ENCODE peak calls at places on chromosomes 3 and 15, in four cellular contexts. One of them, this sample, is unnamed.

GRCh38 chr15:95698971-95699370 is 631.5 kb upstream of the NR2F2 start:
- DNase-seq in activated T-helper 1 cell treated with Interleukin-2 at 50 U/mL for 16 hours: no peak
- DNase-seq in stimulated activated CD8-positive, alpha-beta memory T cell treated with anti-CD3 and anti-CD28 coated beads, Interleukin-12 subunit alpha, Interleukin-12 subunit beta, amount 100 ng/mL, for 4 hours: no peak
- DNase-seq in fibroblast of pulmonary artery: no peak
- DNase-seq in this sample: no peak

GRCh38 chr15:81897011-81897677 is 148.7 kb downstream of the MEX3B start:
- DNase-seq in activated T-helper 1 cell treated with Interleukin-2 at 50 U/mL for 16 hours: no peak
- DNase-seq in fibroblast of pulmonary artery: peak
- DNase-seq in stimulated activated CD8-positive, alpha-beta memory T cell treated with anti-CD3 and anti-CD28 coated beads, Interleukin-12 subunit alpha, Interleukin-12 subunit beta, amount 100 ng/mL, for 4 hours: no peak
- DNase-seq in this sample: no peak

GRCh38 chr3:32229565-32229964 is 8.9 kb upstream of the CMTM8 start:
- DNase-seq in activated T-helper 1 cell treated with Interleukin-2 at 50 U/mL for 16 hours: no peak
- DNase-seq in stimulated activated CD8-positive, alpha-beta memory T cell treated with anti-CD3 and anti-CD28 coated beads, Interleukin-12 subunit alpha, Interleukin-12 subunit beta, amount 100 ng/mL, for 4 hours: no peak
- DNase-seq in fibroblast of pulmonary artery: no peak
- DNase-seq in this sample: no peak

GRCh38 chr3:18124501-18124900 is 300.6 kb downstream of the SATB1 start:
- DNase-seq in stimulated activated CD8-positive, alpha-beta memory T cell treated with anti-CD3 and anti-CD28 coated beads, Interleukin-12 subunit alpha, Interleukin-12 subunit beta, amount 100 ng/mL, for 4 hours: no peak
- DNase-seq in fibroblast of pulmonary artery: peak
- DNase-seq in activated T-helper 1 cell treated with Interleukin-2 at 50 U/mL for 16 hours: no peak
- DNase-seq in this sample: no peak

GRCh38 chr3:182241777-182242556 is 530.2 kb downstream of the SOX2 start:
- DNase-seq in stimulated activated CD8-positive, alpha-beta memory T cell treated with anti-CD3 and anti-CD28 coated beads, Interleukin-12 subunit alpha, Interleukin-12 subunit beta, amount 100 ng/mL, for 4 hours: no peak
- DNase-seq in activated T-helper 1 cell treated with Interleukin-2 at 50 U/mL for 16 hours: no peak
- DNase-seq in fibroblast of pulmonary artery: peak
- DNase-seq in this sample: no peak

GRCh38 chr3:10380906-10381795 is 60.2 kb upstream of the SEC13 start:
- DNase-seq in stimulated activated CD8-positive, alpha-beta memory T cell treated with anti-CD3 and anti-CD28 coated beads, Interleukin-12 subunit alpha, Interleukin-12 subunit beta, amount 100 ng/mL, for 4 hours: no peak
- DNase-seq in activated T-helper 1 cell treated with Interleukin-2 at 50 U/mL for 16 hours: no peak
- DNase-seq in fibroblast of pulmonary artery: no peak
- DNase-seq in this sample: no peak

GRCh38 chr3:193317901-193318300 is 60.7 kb downstream of the ATP13A5 start:
- DNase-seq in fibroblast of pulmonary artery: no peak
- DNase-seq in activated T-helper 1 cell treated with Interleukin-2 at 50 U/mL for 16 hours: no peak
- DNase-seq in stimulated activated CD8-positive, alpha-beta memory T cell treated with anti-CD3 and anti-CD28 coated beads, Interleukin-12 subunit alpha, Interleukin-12 subunit beta, amount 100 ng/mL, for 4 hours: no peak
- DNase-seq in this sample: no peak

GRCh38 chr15:31238369-31238768 is 88.3 kb upstream of the KLF13 start:
- DNase-seq in stimulated activated CD8-positive, alpha-beta memory T cell treated with anti-CD3 and anti-CD28 coated beads, Interleukin-12 subunit alpha, Interleukin-12 subunit beta, amount 100 ng/mL, for 4 hours: no peak
- DNase-seq in activated T-helper 1 cell treated with Interleukin-2 at 50 U/mL for 16 hours: no peak
- DNase-seq in fibroblast of pulmonary artery: no peak
- DNase-seq in this sample: no peak